ENCODE peak calls at places on chromosomes 3 and 15, in six cellular contexts. One of them, this sample, is unnamed.

GRCh38 chr15:47719730-47720129 is 2.4 kb downstream of the SEMA6D start:
- DNase-seq in uterus: no peak
- DNase-seq in bronchial epithelial cell: no peak
- DNase-seq in PC-9: no peak
- DNase-seq in naive thymus-derived CD4-positive, alpha-beta T cell: no peak
- DNase-seq in lung: no peak
- DNase-seq in this sample: no peak

GRCh38 chr3:78848392-78849288 is 919.2 kb downstream of the ROBO1 start:
- DNase-seq in uterus: no peak
- DNase-seq in PC-9: no peak
- DNase-seq in lung: no peak
- DNase-seq in bronchial epithelial cell: no peak
- DNase-seq in naive thymus-derived CD4-positive, alpha-beta T cell: no peak
- DNase-seq in this sample: no peak

GRCh38 chr3:170154084-170154483 is 27.4 kb downstream of the PHC3 start:
- DNase-seq in naive thymus-derived CD4-positive, alpha-beta T cell: no peak
- DNase-seq in bronchial epithelial cell: peak; percentile 21
- DNase-seq in uterus: no peak
- DNase-seq in PC-9: no peak
- DNase-seq in lung: no peak
- DNase-seq in this sample: peak; percentile 60

GRCh38 chr15:94306700-94307650 is 75.6 kb downstream of the MCTP2 start:
- DNase-seq in PC-9: no peak
- DNase-seq in bronchial epithelial cell: peak; percentile 82
- DNase-seq in naive thymus-derived CD4-positive, alpha-beta T cell: no peak
- DNase-seq in lung: no peak
- DNase-seq in uterus: no peak
- DNase-seq in this sample: peak; percentile 86

GRCh38 chr3:105343991-105344390 is 22.7 kb upstream of the ALCAM start:
- DNase-seq in naive thymus-derived CD4-positive, alpha-beta T cell: no peak
- DNase-seq in PC-9: no peak
- DNase-seq in bronchial epithelial cell: no peak
- DNase-seq in lung: no peak
- DNase-seq in uterus: no peak
- DNase-seq in this sample: no peak

GRCh38 chr3:18751514-18751913 is 326.4 kb upstream of the SATB1 start:
- DNase-seq in uterus: no peak
- DNase-seq in bronchial epithelial cell: no peak
- DNase-seq in PC-9: no peak
- DNase-seq in naive thymus-derived CD4-positive, alpha-beta T cell: no peak
- DNase-seq in lung: no peak
- DNase-seq in this sample: no peak

GRCh38 chr3:101281616-101282015 is 38.8 kb downstream of the IMPG2 start:
- DNase-seq in PC-9: no peak
- DNase-seq in uterus: no peak
- DNase-seq in lung: no peak
- DNase-seq in bronchial epithelial cell: no peak
- DNase-seq in naive thymus-derived CD4-positive, alpha-beta T cell: no peak
- DNase-seq in this sample: no peak

GRCh38 chr3:181461381-181461780 is 250.3 kb upstream of the SOX2 start:
- DNase-seq in naive thymus-derived CD4-positive, alpha-beta T cell: no peak
- DNase-seq in lung: no peak
- DNase-seq in bronchial epithelial cell: no peak
- DNase-seq in PC-9: no peak
- DNase-seq in uterus: no peak
- DNase-seq in this sample: no peak

GRCh38 chr15:76904461-76905012 is 603 bp downstream of the SCAPER start:
- DNase-seq in naive thymus-derived CD4-positive, alpha-beta T cell: peak; percentile 23
- DNase-seq in PC-9: no peak
- DNase-seq in uterus: peak; percentile 31
- DNase-seq in bronchial epithelial cell: peak; percentile 36
- DNase-seq in lung: no peak
- DNase-seq in this sample: peak; percentile 16

GRCh38 chr3:184058029-184058428 is 5.2 kb downstream of the HTR3C start:
- DNase-seq in lung: no peak
- DNase-seq in uterus: no peak
- DNase-seq in bronchial epithelial cell: peak; percentile 62
- DNase-seq in naive thymus-derived CD4-positive, alpha-beta T cell: no peak
- DNase-seq in PC-9: no peak
- DNase-seq in this sample: peak; percentile 45

GRCh38 chr3:7445331-7445730 is 584.4 kb downstream of the GRM7 start:
- DNase-seq in uterus: no peak
- DNase-seq in PC-9: no peak
- DNase-seq in naive thymus-derived CD4-positive, alpha-beta T cell: no peak
- DNase-seq in bronchial epithelial cell: no peak
- DNase-seq in lung: no peak
- DNase-seq in this sample: no peak

GRCh38 chr3:155995525-155996370 is 124.6 kb upstream of the KCNAB1 start:
- DNase-seq in lung: no peak
- DNase-seq in bronchial epithelial cell: peak; percentile 62
- DNase-seq in PC-9: peak; percentile 54
- DNase-seq in uterus: no peak
- DNase-seq in naive thymus-derived CD4-positive, alpha-beta T cell: no peak
- DNase-seq in this sample: peak; percentile 72

GRCh38 chr15:36401586-36401966 is 177.8 kb upstream of the CDIN1 start:
- DNase-seq in bronchial epithelial cell: no peak
- DNase-seq in lung: no peak
- DNase-seq in uterus: no peak
- DNase-seq in naive thymus-derived CD4-positive, alpha-beta T cell: no peak
- DNase-seq in PC-9: no peak
- DNase-seq in this sample: no peak

GRCh38 chr3:146813496-146813895 is 208.3 kb upstream of the PLSCR5 start:
- DNase-seq in uterus: no peak
- DNase-seq in bronchial epithelial cell: no peak
- DNase-seq in PC-9: no peak
- DNase-seq in lung: no peak
- DNase-seq in naive thymus-derived CD4-positive, alpha-beta T cell: no peak
- DNase-seq in this sample: no peak

GRCh38 chr15:98548172-98548971 is 100.0 kb upstream of the IGF1R start:
- DNase-seq in bronchial epithelial cell: peak; percentile 79
- DNase-seq in uterus: peak; percentile 70
- DNase-seq in lung: peak; percentile 72
- DNase-seq in PC-9: no peak
- DNase-seq in naive thymus-derived CD4-positive, alpha-beta T cell: peak; percentile 12
- DNase-seq in this sample: peak; percentile 73

GRCh38 chr15:25246641-25247417 is 192.0 kb downstream of the UBE3A start:
- DNase-seq in uterus: no peak
- DNase-seq in PC-9: no peak
- DNase-seq in bronchial epithelial cell: no peak
- DNase-seq in lung: no peak
- DNase-seq in naive thymus-derived CD4-positive, alpha-beta T cell: no peak
- DNase-seq in this sample: no peak

DNA sequence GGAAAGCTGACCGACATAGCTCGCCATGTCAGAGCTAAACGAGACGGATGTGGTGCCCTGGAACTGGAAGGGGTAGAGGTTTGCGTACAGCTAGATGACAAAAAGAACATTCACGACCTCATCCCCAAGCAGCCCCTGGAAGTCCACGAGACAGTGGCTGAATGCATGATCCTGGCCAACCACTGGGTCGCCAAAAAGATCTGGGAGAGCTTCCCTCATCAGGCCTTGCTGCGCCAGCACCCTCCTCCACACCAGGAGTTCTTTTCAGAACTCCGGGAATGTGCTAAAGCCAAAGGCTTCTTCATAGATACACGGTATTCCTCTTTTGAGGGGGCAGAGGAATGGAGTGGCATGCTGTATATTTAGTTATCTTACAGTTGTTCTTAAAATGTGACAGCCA is 30.4 kb downstream of the TIPIN start:
- DNase-seq in bronchial epithelial cell: no peak
- DNase-seq in naive thymus-derived CD4-positive, alpha-beta T cell: no peak
- DNase-seq in lung: no peak
- DNase-seq in uterus: no peak
- DNase-seq in PC-9: no peak
- DNase-seq in this sample: no peak
- H3K36me3 ChIP-seq in bronchial epithelial cell: peaks cover 4% of the 10 kb centered on the region
- H3K36me3 ChIP-seq in naive thymus-derived CD4-positive, alpha-beta T cell: peaks cover 76% of the 10 kb centered on the region
- H3K36me3 ChIP-seq in lung: peaks cover 31% of the 10 kb centered on the region
- H3K36me3 ChIP-seq in uterus: no peaks in the 10 kb centered on the region
- H3K36me3 ChIP-seq in PC-9: no peaks in the 10 kb centered on the region
- H3K36me3 ChIP-seq in this sample: peaks cover 25% of the 10 kb centered on the region

GRCh38 chr15:73567022-73567421 is 66.2 kb downstream of the NPTN start:
- DNase-seq in lung: no peak
- DNase-seq in uterus: no peak
- DNase-seq in bronchial epithelial cell: no peak
- DNase-seq in PC-9: no peak
- DNase-seq in naive thymus-derived CD4-positive, alpha-beta T cell: no peak
- DNase-seq in this sample: no peak
- H3K36me3 ChIP-seq in lung: peaks cover 54% of the 10 kb centered on the region
- H3K36me3 ChIP-seq in uterus: no peaks in the 10 kb centered on the region
- H3K36me3 ChIP-seq in bronchial epithelial cell: peaks cover 34% of the 10 kb centered on the region
- H3K36me3 ChIP-seq in PC-9: peaks cover 30% of the 10 kb centered on the region
- H3K36me3 ChIP-seq in naive thymus-derived CD4-positive, alpha-beta T cell: peaks cover 80% of the 10 kb centered on the region
- H3K36me3 ChIP-seq in this sample: peaks cover 48% of the 10 kb centered on the region

GRCh38 chr15:89400997-89401590 is 66.5 kb upstream of the POLG start:
- DNase-seq in uterus: no peak
- DNase-seq in bronchial epithelial cell: no peak
- DNase-seq in lung: no peak
- DNase-seq in PC-9: no peak
- DNase-seq in naive thymus-derived CD4-positive, alpha-beta T cell: no peak
- DNase-seq in this sample: no peak
- H3K36me3 ChIP-seq in uterus: no peaks in the 10 kb centered on the region
- H3K36me3 ChIP-seq in bronchial epithelial cell: no peaks in the 10 kb centered on the region
- H3K36me3 ChIP-seq in lung: no peaks in the 10 kb centered on the region
- H3K36me3 ChIP-seq in PC-9: no peaks in the 10 kb centered on the region
- H3K36me3 ChIP-seq in naive thymus-derived CD4-positive, alpha-beta T cell: no peaks in the 10 kb centered on the region
- H3K36me3 ChIP-seq in this sample: no peaks in the 10 kb centered on the region

GRCh38 chr3:9780451-9780797 is 10.7 kb upstream of the CAMK1 start:
- DNase-seq in PC-9: no peak
- DNase-seq in uterus: no peak
- DNase-seq in lung: no peak
- DNase-seq in bronchial epithelial cell: no peak
- DNase-seq in naive thymus-derived CD4-positive, alpha-beta T cell: no peak
- DNase-seq in this sample: no peak

GRCh38 chr3:9781978-9782575 is 10.2 kb downstream of the TADA3 start:
- DNase-seq in uterus: no peak
- DNase-seq in naive thymus-derived CD4-positive, alpha-beta T cell: no peak
- DNase-seq in bronchial epithelial cell: peak; percentile 81
- DNase-seq in PC-9: no peak
- DNase-seq in lung: no peak
- DNase-seq in this sample: no peak

GRCh38 chr3:9782777-9783176 is 9.5 kb downstream of the TADA3 start:
- DNase-seq in PC-9: no peak
- DNase-seq in bronchial epithelial cell: peak; percentile 37
- DNase-seq in uterus: no peak
- DNase-seq in naive thymus-derived CD4-positive, alpha-beta T cell: no peak
- DNase-seq in lung: no peak
- DNase-seq in this sample: no peak

GRCh38 chr3:9780920-9781319 is 11.2 kb upstream of the CAMK1 start:
- DNase-seq in PC-9: no peak
- DNase-seq in uterus: no peak
- DNase-seq in naive thymus-derived CD4-positive, alpha-beta T cell: no peak
- DNase-seq in lung: no peak
- DNase-seq in bronchial epithelial cell: no peak
- DNase-seq in this sample: no peak

GRCh38 chr3:9781551-9781950 is 10.7 kb downstream of the TADA3 start:
- DNase-seq in uterus: no peak
- DNase-seq in lung: no peak
- DNase-seq in naive thymus-derived CD4-positive, alpha-beta T cell: no peak
- DNase-seq in PC-9: no peak
- DNase-seq in bronchial epithelial cell: no peak
- DNase-seq in this sample: no peak
- H3K36me3 ChIP-seq in uterus: no peaks in the 10 kb centered on the region
- H3K36me3 ChIP-seq in lung: peaks cover 7% of the 10 kb centered on the region
- H3K36me3 ChIP-seq in naive thymus-derived CD4-positive, alpha-beta T cell: peaks cover 45% of the 10 kb centered on the region
- H3K36me3 ChIP-seq in PC-9: peaks cover 2% of the 10 kb centered on the region
- H3K36me3 ChIP-seq in bronchial epithelial cell: peaks cover 19% of the 10 kb centered on the region
- H3K36me3 ChIP-seq in this sample: peaks cover 41% of the 10 kb centered on the region

DNA sequence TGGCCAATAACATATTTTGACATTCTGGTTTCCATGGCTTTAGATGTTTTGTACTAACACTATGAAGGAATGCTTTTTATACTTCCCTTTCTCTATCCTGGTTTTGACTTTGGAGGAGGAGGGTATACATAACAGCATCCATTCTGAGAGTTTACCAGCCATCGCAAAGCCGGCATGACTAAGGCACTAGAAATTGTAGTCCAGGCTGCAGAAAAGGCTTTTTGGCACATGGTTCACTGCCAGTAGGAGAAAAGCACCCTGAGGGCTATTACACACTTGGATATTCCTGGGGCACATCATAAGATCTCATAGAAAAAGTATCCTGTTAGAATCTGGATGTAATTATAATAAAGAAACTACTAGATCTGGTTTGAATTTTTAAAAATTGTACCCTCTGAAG is 101.8 kb downstream of the STT3B start:
- DNase-seq in naive thymus-derived CD4-positive, alpha-beta T cell: no peak
- DNase-seq in uterus: no peak
- DNase-seq in bronchial epithelial cell: peak; percentile 42
- DNase-seq in PC-9: no peak
- DNase-seq in lung: no peak
- DNase-seq in this sample: peak; percentile 70
- H3K36me3 ChIP-seq in naive thymus-derived CD4-positive, alpha-beta T cell: peaks cover 23% of the 10 kb centered on the region
- H3K36me3 ChIP-seq in uterus: no peaks in the 10 kb centered on the region
- H3K36me3 ChIP-seq in bronchial epithelial cell: peaks cover 2% of the 10 kb centered on the region
- H3K36me3 ChIP-seq in PC-9: no peaks in the 10 kb centered on the region
- H3K36me3 ChIP-seq in lung: peaks cover 13% of the 10 kb centered on the region
- H3K36me3 ChIP-seq in this sample: peaks cover 3% of the 10 kb centered on the region